ENCODE peak calls at places on chromosomes 12 and 14, in eight cellular contexts. L, J, B, K, G, A, Y and M are unnamed samples.

GRCh38 chr14:79914595-79914994 is 296.7 kb downstream of the DIO2 start:
- DNase-seq in L (no peak), J (no peak), B (no peak), K (no peak), G (no peak), A (no peak), Y (no peak), M (no peak)

GRCh38 chr14:81436296-81437138 is 36.4 kb upstream of the STON2 start:
- DNase-seq in L (peak; percentile 19), J (no peak), B (peak; percentile 80), K (peak; percentile 92), G (peak; percentile 50), A (peak; percentile 94), Y (peak; percentile 69), M (peak; percentile 5)

GRCh38 chr12:125639826-125640225 is 574.6 kb downstream of the AACS start:
- DNase-seq in L (no peak), J (no peak), B (no peak), K (no peak), G (no peak), A (no peak), Y (no peak), M (no peak)

GRCh38 chr14:89801128-89801527 is 153.4 kb downstream of the EFCAB11 start:
- DNase-seq in L (no peak), J (no peak), B (no peak), K (no peak), G (no peak), A (peak; percentile 92), Y (no peak), M (no peak)

GRCh38 chr12:10111451-10111850 is 12.7 kb upstream of the CLEC1A start:
- DNase-seq in L (no peak), J (no peak), B (no peak), K (no peak), G (no peak), A (no peak), Y (no peak), M (no peak)

GRCh38 chr14:93954900-93955891 is 21.2 kb downstream of the ASB2 start:
- DNase-seq in L (no peak), J (no peak), B (peak; percentile 73), K (no peak), G (no peak), A (no peak), Y (peak; percentile 60), M (peak; percentile 55)

GRCh38 chr12:49984476-49984890 is 11.7 kb downstream of the AQP6 start:
- DNase-seq in L (no peak), J (no peak), B (peak; percentile 9), K (no peak), G (no peak), A (no peak), Y (no peak), M (no peak)

GRCh38 chr12:19402743-19403400 is 36.4 kb upstream of the AEBP2 start:
- DNase-seq in L (no peak), J (peak; percentile 29), B (no peak), K (peak; percentile 81), G (peak; percentile 73), A (no peak), Y (no peak), M (no peak)

GRCh38 chr14:51653096-51653814 is 1.5 kb downstream of the FRMD6 start:
- DNase-seq in L (peak; percentile 91), J (peak; percentile 77), B (no peak), K (peak; percentile 81), G (peak; percentile 89), A (peak; percentile 23), Y (no peak), M (no peak)

GRCh38 chr14:69928111-69928523 is 48.9 kb downstream of the SMOC1 start:
- DNase-seq in L (no peak), J (no peak), B (no peak), K (peak; percentile 43), G (peak; percentile 64), A (no peak), Y (no peak), M (no peak)